ENCODE peak calls at places on chromosomes 11 and 22, in four cellular contexts. M, K, L and V are unnamed samples.

GRCh38 chr11:2101171-2101675 is 38.0 kb downstream of the IGF2 start:
- DNase-seq in M (no peak), L (no peak), K (no peak), V (no peak)

GRCh38 chr11:61680622-61681191 is 516 bp downstream of the DAGLA start:
- DNase-seq in M (no peak), L (no peak), K (no peak), V (no peak)

GRCh38 chr11:62015615-62016014 is 48.2 kb upstream of the FTH1 start:
- DNase-seq in L (no peak), M (no peak), K (no peak), V (no peak)

GRCh38 chr22:20579273-20580120 is 72.1 kb downstream of the MED15 start:
- DNase-seq in K (no peak), L (no peak), M (no peak), V (no peak)

GRCh38 chr11:134573857-134574256 is 161.8 kb upstream of the B3GAT1 start:
- DNase-seq in M (no peak), L (no peak), K (no peak), V (no peak)

GRCh38 chr22:40727607-40728325 is 48.5 kb downstream of the MCHR1 start:
- DNase-seq in L (no peak), M (no peak), K (no peak), V (no peak)

GRCh38 chr11:45332486-45332934 is 46.4 kb upstream of the SYT13 start:
- DNase-seq in K (peak), L (peak), M (peak), V (peak)

GRCh38 chr11:60924110-60924905 is at the start of gene TMEM132A:
- DNase-seq in K (peak), M (peak), L (peak), V (peak)

GRCh38 chr11:67472882-67473281 is 3.8 kb upstream of the TMEM134 start:
- DNase-seq in L (no peak), M (no peak), K (no peak), V (no peak)

GRCh38 chr11:112453601-112454577 is 193.2 kb upstream of the PLET1 start:
- DNase-seq in M (peak), K (peak), L (peak), V (peak)

GRCh38 chr11:14376920-14377319 is 17.9 kb upstream of the RRAS2 start:
- DNase-seq in K (no peak), M (no peak), L (no peak), V (no peak)

GRCh38 chr22:24563246-24563645 is 7.4 kb downstream of the SNRPD3 start:
- DNase-seq in K (no peak), L (no peak), M (no peak), V (no peak)

GRCh38 chr11:83275888-83276641 is 10.1 kb downstream of the CCDC90B start:
- DNase-seq in L (no peak), M (no peak), K (no peak), V (no peak)

GRCh38 chr11:70468256-70469230 is 70.2 kb downstream of the CTTN start:
- DNase-seq in L (no peak), M (no peak), K (no peak), V (no peak)

GRCh38 chr22:43835736-43836135 is 23.6 kb upstream of the EFCAB6 start:
- DNase-seq in K (no peak), L (no peak), M (no peak), V (no peak)

GRCh38 chr22:22536515-22536914 is 16.4 kb upstream of the ZNF280A start:
- DNase-seq in M (no peak), K (no peak), L (no peak), V (no peak)

GRCh38 chr11:129163714-129164164 is 28.4 kb downstream of the ARHGAP32 start:
- DNase-seq in M (peak), L (no peak), K (no peak), V (no peak)

GRCh38 chr11:2994336-2994730 is 2.2 kb upstream of the NAP1L4 start:
- DNase-seq in L (no peak), M (no peak), K (no peak), V (no peak)

GRCh38 chr11:114846040-114846791 is 167.9 kb downstream of the NXPE2 start:
- DNase-seq in M (no peak), L (no peak), K (no peak), V (no peak)

GRCh38 chr11:116052603-116053537 is 548.7 kb upstream of the CADM1 start:
- DNase-seq in M (no peak), L (no peak), K (no peak), V (no peak)

GRCh38 chr11:126638663-126639062 is 283.2 kb downstream of the ST3GAL4 start:
- DNase-seq in K (no peak), L (no peak), M (no peak), V (no peak)

GRCh38 chr11:82906236-82906635 is 4.7 kb downstream of the DDIAS start:
- DNase-seq in M (peak), K (peak), L (no peak), V (peak)

GRCh38 chr11:2701898-2702434 is 2.2 kb upstream of the KCNQ1OT1 start:
- DNase-seq in M (no peak), L (no peak), K (no peak), V (no peak)

GRCh38 chr22:49026476-49027121 is 801.1 kb downstream of the BRD1 start:
- DNase-seq in L (no peak), K (no peak), M (no peak), V (no peak)

GRCh38 chr11:128448487-128448886 is 138.9 kb downstream of the ETS1 start:
- DNase-seq in M (peak), K (no peak), L (peak), V (no peak)

GRCh38 chr22:30694638-30695350 is at the start of gene OSBP2:
- DNase-seq in L (peak), M (no peak), K (no peak), V (no peak)

GRCh38 chr11:8287297-8288070 is 23.8 kb upstream of the LMO1 start:
- DNase-seq in K (no peak), L (peak), M (no peak), V (no peak)

GRCh38 chr11:46865340-46865739 is 19.3 kb upstream of the CKAP5 start:
- DNase-seq in M (peak), L (no peak), K (peak), V (peak)

GRCh38 chr11:130070109-130070828 is 575 bp downstream of the APLP2 start:
- DNase-seq in M (no peak), L (peak), K (no peak), V (peak)

GRCh38 chr22:44403930-44404329 is 91.2 kb upstream of the SHISAL1 start:
- DNase-seq in M (no peak), L (no peak), K (no peak), V (no peak)

GRCh38 chr11:65618763-65619162 is 3.2 kb downstream of the PCNX3 start:
- DNase-seq in M (no peak), K (no peak), L (no peak), V (no peak)

GRCh38 chr11:65617990-65618751 is 2.6 kb downstream of the PCNX3 start:
- DNase-seq in L (no peak), M (no peak), K (no peak), V (no peak)

GRCh38 chr11:65616575-65617001 is 1.0 kb downstream of the PCNX3 start:
- DNase-seq in K (no peak), M (no peak), L (no peak), V (no peak)

GRCh38 chr11:65615950-65616574 is 486 bp downstream of the PCNX3 start:
- DNase-seq in M (no peak), L (no peak), K (no peak), V (peak)

GRCh38 chr11:65617136-65617850 is 1.7 kb downstream of the PCNX3 start:
- DNase-seq in L (no peak), M (no peak), K (no peak), V (no peak)
- H3K4me3 ChIP-seq in L (no peak), M (peak), K (peak), V (peak)

DNA sequence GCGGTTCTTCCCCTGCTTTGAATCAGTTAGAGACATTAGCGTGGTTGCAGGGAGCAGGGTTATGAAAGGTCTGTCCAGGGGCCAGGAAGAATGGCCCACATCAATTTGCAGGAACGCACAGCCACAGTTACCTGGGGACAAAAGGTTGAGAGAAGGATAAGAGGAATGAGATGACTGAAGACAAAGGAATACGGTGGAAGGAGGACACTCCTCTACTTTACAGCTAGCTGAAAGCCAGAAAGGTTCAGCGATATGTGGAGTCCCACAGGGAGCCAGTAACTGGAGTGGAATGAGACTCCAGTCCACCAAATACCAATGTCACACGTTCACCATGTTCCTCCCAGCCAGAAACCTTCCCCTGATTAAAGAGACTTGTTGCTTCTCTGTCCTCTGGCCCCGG is 10.7 kb downstream of the XNDC1N start:
- DNase-seq in K (no peak), M (no peak), L (no peak), V (no peak)
- TF ChIP-seq CTCF in K (no peak), M (no peak), L (no peak), V (no peak)

DNA sequence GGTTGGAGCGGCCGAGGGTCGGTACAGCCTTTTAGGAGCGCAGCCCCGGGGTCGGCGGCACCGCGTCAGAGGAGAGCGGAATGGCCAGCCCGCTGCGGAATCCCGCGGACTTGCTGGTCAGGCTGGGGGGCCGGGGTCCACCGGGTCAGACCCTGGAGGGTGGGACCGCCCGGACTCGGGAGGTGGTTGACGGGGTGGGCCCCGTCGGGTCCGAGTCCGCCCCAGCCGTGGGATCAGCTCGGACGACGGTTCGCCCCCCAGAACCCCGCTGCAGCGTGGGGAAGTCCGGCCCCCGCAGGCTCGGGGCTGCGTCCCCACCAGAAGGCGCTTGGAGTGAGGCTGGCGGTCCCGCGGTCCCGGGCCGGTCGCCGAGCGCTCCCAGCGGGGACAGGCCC is 301 bp upstream of the ADM2 start:
- DNase-seq in L (no peak), M (no peak), K (no peak), V (no peak)
- H3K4me3 ChIP-seq in L (peak), M (no peak), K (peak), V (peak)

GRCh38 chr11:76579047-76579751 is 91.3 kb downstream of the LRRC32 start:
- DNase-seq in M (peak), K (no peak), L (no peak), V (peak)
- TF ChIP-seq CTCF in M (peak), K (no peak), L (no peak), V (peak)

GRCh38 chr22:27833803-27834202 is 32.2 kb upstream of the MN1 start:
- DNase-seq in M (no peak), L (no peak), K (no peak), V (no peak)
- H3K4me3 ChIP-seq in M (no peak), L (no peak), K (no peak), V (no peak)

DNA sequence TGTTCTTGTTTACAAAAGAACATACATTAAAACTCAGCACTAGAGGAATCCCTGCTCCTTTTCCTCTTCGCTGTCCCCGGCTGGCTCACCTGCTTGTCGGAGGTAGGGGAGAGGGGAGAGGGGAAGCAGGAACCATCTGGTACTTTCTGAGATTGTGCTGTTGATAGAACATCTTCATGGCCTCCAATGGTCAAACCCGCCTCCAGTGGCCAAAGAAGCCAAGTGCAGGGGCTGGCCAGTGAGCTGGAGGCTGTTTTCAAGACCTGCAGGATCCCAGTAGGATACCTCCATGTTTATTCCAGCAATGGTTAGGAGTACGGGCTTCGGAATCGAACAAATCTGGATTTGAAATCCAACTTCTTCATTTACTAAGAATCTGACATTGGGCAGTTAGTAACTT is 92.6 kb downstream of the PKNOX2 start:
- DNase-seq in M (no peak), L (no peak), K (no peak), V (no peak)
- TF ChIP-seq CTCF in M (peak), L (no peak), K (peak), V (peak)

DNA sequence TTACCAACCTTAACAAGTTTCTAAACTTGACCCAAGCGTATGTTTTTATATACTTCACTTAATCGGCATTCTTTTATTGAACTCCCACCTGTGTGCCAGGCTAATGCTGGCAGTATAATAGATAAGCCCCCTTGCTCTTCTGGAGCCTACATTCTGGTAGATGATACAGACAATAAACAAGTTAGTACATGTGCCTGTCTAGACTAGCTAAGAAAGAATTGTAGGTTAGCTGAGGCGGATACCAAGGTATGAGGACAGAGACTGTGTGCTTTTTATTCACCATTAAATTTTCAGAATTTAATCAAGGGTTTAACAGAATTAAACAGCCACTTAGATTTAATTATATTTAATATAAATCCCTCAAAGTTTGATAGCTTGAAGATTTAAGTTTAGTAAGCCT is 45.7 kb downstream of the TTC17 start:
- DNase-seq in K (no peak), L (no peak), M (no peak), V (no peak)
- H3K4me3 ChIP-seq in K (no peak), L (no peak), M (no peak), V (no peak)

DNA sequence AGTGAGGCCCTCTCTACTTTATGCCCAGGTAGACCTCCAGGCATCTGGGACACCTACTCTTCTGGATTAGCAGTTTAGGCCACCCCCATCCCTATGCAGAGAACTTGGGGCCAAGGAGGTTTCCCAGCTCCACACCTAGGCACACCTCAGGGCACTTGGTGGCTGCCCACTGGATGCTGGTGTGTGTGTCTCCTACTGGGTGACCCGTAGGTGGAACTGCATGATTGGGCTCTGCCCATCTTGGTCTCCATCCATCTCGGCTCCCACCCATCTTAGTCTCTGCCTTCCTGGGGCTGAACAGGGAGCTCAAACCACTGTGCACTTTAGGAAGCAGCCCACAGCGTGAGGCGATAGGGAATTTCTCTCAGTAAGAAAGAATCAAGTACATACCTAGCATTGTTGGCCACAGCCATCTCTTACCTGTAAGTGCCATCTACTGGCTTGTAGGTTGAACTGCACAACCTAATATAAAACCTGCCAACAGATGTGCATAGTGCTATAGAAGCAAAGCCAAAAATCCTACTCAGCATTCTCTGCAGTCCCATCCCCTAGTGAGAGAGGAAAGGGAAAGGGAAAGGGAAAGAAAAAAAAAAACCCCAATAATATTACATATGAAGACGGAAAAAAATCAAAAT is 61.6 kb upstream of the PTPN5 start:
- DNase-seq in M (peak), L (no peak), K (peak), V (peak)
- TF ChIP-seq CTCF in M (peak), L (peak), K (peak), V (peak)

GRCh38 chr11:43574949-43575915 is 105.3 kb upstream of the HSD17B12 start:
- DNase-seq in L (no peak), K (peak), M (peak), V (peak)
- H3K4me3 ChIP-seq in L (no peak), K (peak), M (peak), V (peak)

GRCh38 chr11:5891216-5891800 is 1.7 kb upstream of the OR52E5 start:
- DNase-seq in K (peak), L (no peak), M (peak), V (peak)
- TF ChIP-seq CTCF in K (peak), L (peak), M (peak), V (peak)